ENCODE peak calls at places on chromosome 19, in seven cellular contexts. L, M, E, S, F, D and P are unnamed samples.

GRCh38 chr19:31280266-31281006 is 68.8 kb downstream of the TSHZ3 start:
- DNase-seq in D (no peak), S (no peak), L (no peak), M (no peak), F (peak), E (no peak), P (no peak)

GRCh38 chr19:8307400-8307964 is 676 bp downstream of the CD320 start:
- DNase-seq in S (no peak), M (peak), D (no peak), E (no peak), L (no peak), F (no peak), P (no peak)

GRCh38 chr19:30522359-30522758 is 150.2 kb downstream of the ZNF536 start:
- DNase-seq in E (no peak), M (no peak), F (no peak), S (no peak), D (no peak), L (no peak), P (no peak)

GRCh38 chr19:41535029-41535622 is 40.8 kb upstream of the CEACAM21 start:
- DNase-seq in D (no peak), L (peak), S (no peak), F (peak), E (no peak), M (no peak), P (peak)

GRCh38 chr19:41705393-41706174 is 2.8 kb upstream of the CEACAM5 start:
- DNase-seq in S (no peak), M (no peak), E (no peak), F (peak), L (peak), D (no peak), P (no peak)

GRCh38 chr19:53962887-53963435 is at the start of gene CACNG8:
- DNase-seq in M (no peak), F (no peak), S (no peak), E (no peak), D (no peak), L (no peak), P (no peak)

GRCh38 chr19:57106646-57107235 is 13.0 kb upstream of the USP29 start:
- DNase-seq in D (no peak), M (no peak), L (no peak), S (no peak), E (no peak), F (no peak), P (no peak)

GRCh38 chr19:1084024-1084868 is 10.9 kb downstream of the POLR2E start:
- DNase-seq in L (no peak), M (no peak), S (no peak), D (no peak), E (no peak), F (no peak), P (no peak)

GRCh38 chr19:37078717-37079032 is 442 bp downstream of the ZNF420 start:
- DNase-seq in M (no peak), F (no peak), S (no peak), L (no peak), D (no peak), E (no peak), P (no peak)

GRCh38 chr19:1494115-1494815 is 3.3 kb downstream of the REEP6 start:
- DNase-seq in L (no peak), E (no peak), M (no peak), F (no peak), D (no peak), S (no peak), P (no peak)

GRCh38 chr19:42422576-42423461 is 4.4 kb downstream of the LIPE start:
- DNase-seq in F (peak), M (no peak), S (no peak), L (no peak), E (no peak), D (no peak), P (peak)

GRCh38 chr19:43957891-43958290 is 6.9 kb downstream of the ZNF221 start:
- DNase-seq in F (no peak), D (peak), S (no peak), E (peak), L (no peak), M (no peak), P (no peak)

GRCh38 chr19:14082675-14082960 is 3.0 kb downstream of the C19orf67 start:
- DNase-seq in E (no peak), M (no peak), D (no peak), S (no peak), F (no peak), L (no peak), P (no peak)

GRCh38 chr19:20968092-20968491 is 45.0 kb downstream of the ZNF85 start:
- DNase-seq in E (no peak), F (no peak), M (no peak), L (no peak), S (no peak), D (no peak), P (no peak)

GRCh38 chr19:51688665-51689571 is 4.2 kb upstream of the SPACA6 start:
- DNase-seq in E (peak), S (peak), F (peak), D (peak), M (peak), L (peak), P (peak)

GRCh38 chr19:42989851-42990250 is 36.4 kb downstream of the PSG11 start:
- DNase-seq in S (no peak), F (peak), D (no peak), M (no peak), E (peak), L (no peak), P (no peak)

GRCh38 chr19:15161028-15161984 is 39.5 kb downstream of the NOTCH3 start:
- DNase-seq in F (no peak), M (no peak), E (no peak), L (no peak), S (no peak), D (no peak), P (peak)

GRCh38 chr19:46181386-46181774 is 33.3 kb downstream of the IGFL2 start:
- DNase-seq in F (peak), S (no peak), M (no peak), D (no peak), E (peak), L (no peak), P (no peak)

GRCh38 chr19:51029718-51030117 is 3.3 kb upstream of the KLK11 start:
- DNase-seq in D (no peak), E (no peak), M (no peak), S (no peak), L (no peak), F (no peak), P (no peak)

GRCh38 chr19:7897289-7897688 is 6.4 kb upstream of the MAP2K7 start:
- DNase-seq in F (no peak), L (no peak), D (no peak), S (no peak), M (no peak), E (no peak), P (no peak)

GRCh38 chr19:45508931-45509691 is 1.8 kb downstream of the VASP start:
- DNase-seq in F (peak), D (no peak), M (peak), S (peak), E (peak), L (peak), P (peak)

GRCh38 chr19:44737238-44738160 is 11.0 kb upstream of the BCL3 start:
- DNase-seq in S (no peak), M (no peak), F (no peak), E (no peak), L (no peak), D (peak), P (peak)

GRCh38 chr19:56829586-56829985 is 10.9 kb downstream of the PEG3 start:
- DNase-seq in S (no peak), L (no peak), M (no peak), E (no peak), D (no peak), F (no peak), P (no peak)

GRCh38 chr19:57242821-57243220 is 2.4 kb downstream of the ZNF805 start:
- DNase-seq in L (no peak), E (no peak), F (no peak), S (no peak), D (no peak), M (no peak), P (no peak)

GRCh38 chr19:36420961-36421748 is 2.7 kb upstream of the ZFP82 start:
- DNase-seq in L (peak), F (no peak), E (peak), S (no peak), M (no peak), D (no peak), P (no peak)

GRCh38 chr19:47357788-47358680 is 8.9 kb downstream of the DHX34 start:
- DNase-seq in L (no peak), F (no peak), S (no peak), M (no peak), D (no peak), E (no peak), P (no peak)

GRCh38 chr19:2057484-2058469 is 6.7 kb upstream of the MKNK2 start:
- DNase-seq in S (no peak), D (no peak), L (no peak), E (no peak), F (no peak), M (no peak), P (no peak)

GRCh38 chr19:14375055-14375581 is 6.1 kb upstream of the ADGRE5 start:
- DNase-seq in L (no peak), E (no peak), S (no peak), M (peak), F (no peak), D (no peak), P (peak)

GRCh38 chr19:39407644-39408391 is 1.2 kb downstream of the ZFP36 start:
- DNase-seq in M (peak), L (no peak), S (no peak), F (no peak), D (no peak), E (peak), P (no peak)

GRCh38 chr19:15015946-15016542 is 33.2 kb upstream of the CASP14 start:
- DNase-seq in M (no peak), F (no peak), D (no peak), L (peak), E (no peak), S (no peak), P (no peak)

GRCh38 chr19:45477216-45477615 is 9.4 kb downstream of the FOSB start:
- DNase-seq in E (no peak), F (no peak), L (no peak), S (no peak), M (no peak), D (no peak), P (no peak)

GRCh38 chr19:15210323-15210774 is 9.6 kb upstream of the NOTCH3 start:
- DNase-seq in L (no peak), S (peak), M (no peak), E (peak), D (peak), F (peak), P (no peak)

GRCh38 chr19:6264077-6264445 is 15.7 kb downstream of the MLLT1 start:
- DNase-seq in D (no peak), S (no peak), E (peak), F (no peak), L (no peak), M (no peak), P (no peak)

DNA sequence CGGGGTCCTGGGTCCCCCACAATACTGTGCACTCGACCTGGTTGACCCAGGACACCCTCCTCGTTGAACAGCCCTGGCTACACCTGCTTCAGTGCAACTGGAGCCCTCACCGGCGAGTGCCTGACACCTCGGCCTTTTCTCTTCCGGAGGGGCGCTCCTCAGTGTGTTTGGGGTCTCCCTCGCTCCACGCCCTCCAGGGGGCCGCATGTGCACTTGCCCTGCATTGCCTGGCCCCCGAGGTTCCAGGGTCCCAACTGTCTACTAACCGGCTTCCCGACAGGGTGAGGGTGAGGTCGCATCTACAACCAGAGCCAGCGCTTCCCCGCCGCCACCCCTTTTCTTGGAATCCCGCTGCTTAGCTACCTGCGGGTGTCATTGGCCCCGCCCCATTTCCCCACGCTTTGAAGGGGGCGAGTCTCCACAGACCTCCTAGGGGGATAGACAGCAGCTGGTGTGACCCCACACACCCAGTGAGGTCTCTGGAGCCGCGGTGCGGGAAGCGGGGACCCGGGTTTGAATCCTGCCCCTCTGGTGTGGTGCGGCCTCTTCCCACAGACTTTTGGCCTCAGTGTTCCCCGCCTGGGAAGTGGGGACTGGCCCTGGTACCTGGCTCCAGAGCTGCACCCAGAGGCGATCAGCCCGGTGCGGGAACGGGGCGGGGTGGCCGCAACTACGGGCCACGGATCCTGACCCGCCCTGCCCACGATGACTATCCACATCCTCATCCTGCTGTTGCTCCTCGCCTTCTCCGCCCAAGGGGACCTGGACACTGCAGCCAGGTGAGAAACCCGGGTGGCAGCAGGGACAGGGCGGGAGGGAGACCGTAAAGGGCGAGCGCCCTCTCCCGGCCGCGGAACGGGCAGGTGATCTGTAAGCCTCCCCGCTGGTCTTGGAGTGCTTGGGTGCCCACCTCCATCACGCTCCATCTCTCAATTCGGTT is at the start of gene ADM5:
- DNase-seq in D (no peak), S (no peak), F (peak), L (peak), E (no peak), M (peak), P (peak)
- TF ChIP-seq CTCF in D (peak), S (no peak), F (peak), L (peak), E (peak), M (no peak), P (peak)

GRCh38 chr19:55080121-55080914 is 4.6 kb downstream of the EPS8L1 start:
- DNase-seq in M (peak), D (no peak), S (no peak), L (peak), F (peak), E (peak), P (peak)
- TF ChIP-seq CTCF in M (no peak), D (no peak), S (no peak), L (no peak), F (no peak), E (no peak), P (no peak)

DNA sequence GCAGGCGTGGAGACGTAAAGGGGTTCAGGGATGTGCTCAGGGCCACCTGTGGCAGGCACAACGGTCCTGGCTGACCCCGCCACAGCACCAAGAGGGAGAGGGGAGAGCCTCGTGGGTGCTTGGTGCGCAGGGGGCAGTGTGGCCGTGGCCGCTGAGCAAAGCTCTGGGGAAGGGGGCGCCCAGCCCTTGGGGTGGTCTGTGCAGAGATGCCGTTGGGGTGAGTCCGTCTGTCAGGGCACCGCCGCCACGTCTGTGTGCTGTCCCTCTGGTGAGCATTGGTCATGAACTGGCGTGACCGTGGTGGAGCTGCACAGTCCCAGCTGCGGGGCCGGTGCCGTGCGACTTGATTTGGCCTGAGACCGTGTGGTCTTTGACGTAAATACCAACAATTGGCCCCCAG is 15.3 kb downstream of the GNA11 start:
- DNase-seq in M (no peak), F (no peak), S (no peak), L (no peak), D (no peak), E (no peak), P (no peak)
- TF ChIP-seq CTCF in M (no peak), F (no peak), S (no peak), L (no peak), D (no peak), E (no peak), P (peak)

DNA sequence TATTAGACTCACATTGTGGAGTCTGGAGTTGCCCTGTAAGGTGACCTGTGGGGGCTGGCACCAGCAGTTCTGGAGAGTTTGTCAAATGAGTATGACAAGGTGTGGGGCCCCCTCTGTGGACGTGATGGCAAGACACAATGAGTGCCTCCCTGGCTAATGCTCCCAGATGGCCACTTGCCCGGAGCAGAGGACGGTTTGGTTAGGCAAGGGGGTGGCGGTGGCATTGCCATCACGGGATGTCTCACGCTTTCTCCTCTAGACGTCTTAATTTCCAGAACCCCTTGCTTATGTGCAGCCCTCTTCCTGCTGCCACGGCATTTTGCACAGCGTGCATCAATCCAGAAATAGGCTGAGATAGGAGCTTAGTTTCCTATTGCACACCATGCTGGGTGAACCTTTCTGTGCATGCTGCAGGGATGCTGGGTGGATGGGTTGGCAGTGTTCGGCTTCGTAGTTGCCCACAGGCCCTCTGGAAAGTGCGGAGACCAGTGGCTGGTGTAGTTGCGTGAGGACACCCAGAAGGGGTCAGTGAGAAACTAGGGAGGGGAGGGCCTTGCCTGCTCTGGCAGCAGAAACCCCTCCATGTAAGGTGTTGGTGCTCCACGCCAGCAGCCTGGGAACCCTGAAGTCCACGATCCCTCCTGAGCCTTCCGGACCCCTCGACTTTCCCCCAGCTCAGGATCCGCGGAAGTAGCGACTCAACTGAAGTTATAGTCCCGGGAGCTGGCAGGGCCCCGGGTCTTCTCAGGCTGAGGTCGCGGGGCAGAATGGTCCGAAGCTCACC is 18.1 kb upstream of the LRP3 start:
- DNase-seq in D (no peak), S (no peak), L (no peak), F (no peak), M (peak), E (peak), P (peak)
- TF ChIP-seq CTCF in D (no peak), S (no peak), L (no peak), F (no peak), M (no peak), E (no peak), P (no peak)